ENCODE peak calls at places on chromosomes 7 and 10, in nine cellular contexts. G is SHP77 treated with DMSO at 0.1 percent for 48 hours; C is fibroblast of the aortic adventitia; O is NCI-H1092 treated with DMSO at 0.1 percent for 48 hours; R is activated CD8-positive, alpha-beta T cell treated with anti-CD3 and anti-CD28 coated beads, Interleukin-2, amount 10 ng/mL, durations not matched to agents 7 days and 5 days; M is fibroblast of lung; U is stimulated activated CD8-positive, alpha-beta memory T cell treated with anti-CD3 and anti-CD28 coated beads, Interleukin-2, amount 100 ng/mL, for 48 hours; A is naive thymus-derived CD8-positive, alpha-beta T cell; H is NCI-H748 treated with DMSO at 0.1 percent for 48 hours. Q is an unnamed sample.

GRCh38 chr10:30980951-30981616 is 50.6 kb downstream of the ZNF438 start:
- DNase-seq in U (no peak), G (no peak), A (no peak), O (peak), C (peak), R (no peak), M (peak), H (no peak), Q (no peak)

GRCh38 chr7:31695856-31696255 is 8.8 kb downstream of the PPP1R17 start:
- DNase-seq in A (no peak), U (no peak), O (no peak), M (no peak), R (no peak), H (no peak), C (no peak), G (no peak), Q (no peak)

GRCh38 chr10:98528166-98528784 is 81.5 kb upstream of the HPS1 start:
- DNase-seq in U (no peak), M (peak), O (peak), G (no peak), R (no peak), A (no peak), H (no peak), C (no peak), Q (no peak)

GRCh38 chr10:62284221-62284620 is 15.6 kb upstream of the RTKN2 start:
- DNase-seq in A (no peak), M (no peak), C (no peak), U (no peak), H (no peak), R (no peak), G (no peak), O (no peak), Q (no peak)

GRCh38 chr7:40244226-40244625 is 109.4 kb downstream of the SUGCT start:
- DNase-seq in G (no peak), O (no peak), C (no peak), M (no peak), R (no peak), A (no peak), U (no peak), H (no peak), Q (no peak)

GRCh38 chr10:59977486-59977885 is 71.1 kb upstream of the CCDC6 start:
- DNase-seq in C (no peak), U (no peak), H (no peak), M (peak), R (no peak), G (no peak), A (no peak), O (no peak), Q (no peak)

GRCh38 chr10:126904493-126904806 is 778 bp upstream of the DOCK1 start:
- DNase-seq in H (no peak), R (no peak), C (no peak), O (no peak), M (no peak), A (no peak), G (no peak), U (no peak), Q (no peak)

GRCh38 chr7:63900394-63901203 is 98.0 kb upstream of the ZNF722 start:
- DNase-seq in M (no peak), C (no peak), U (peak), O (peak), A (peak), H (peak), G (peak), R (peak), Q (peak)

GRCh38 chr10:75663947-75664664 is 232.7 kb downstream of the LRMDA start:
- DNase-seq in G (no peak), U (no peak), O (no peak), R (no peak), H (no peak), A (no peak), C (peak), M (peak), Q (no peak)

GRCh38 chr10:75098902-75099673 is 12.4 kb upstream of the SAMD8 start:
- DNase-seq in H (no peak), M (no peak), G (no peak), O (no peak), A (no peak), R (no peak), C (no peak), U (no peak), Q (no peak)

GRCh38 chr7:122550545-122550944 is 148.4 kb downstream of the RNF133 start:
- DNase-seq in R (no peak), O (peak), H (peak), M (peak), U (no peak), G (no peak), A (no peak), C (peak), Q (no peak)

GRCh38 chr7:151003572-151003971 is 12.8 kb downstream of the NOS3 start:
- DNase-seq in O (peak), A (no peak), H (peak), G (peak), C (no peak), M (no peak), R (no peak), U (no peak), Q (no peak)

GRCh38 chr10:110903280-110904278 is 15.4 kb downstream of the BBIP1 start:
- DNase-seq in A (no peak), R (no peak), U (no peak), M (no peak), G (no peak), C (peak), H (no peak), O (no peak), Q (no peak)

GRCh38 chr7:102306916-102307677 is 20.4 kb downstream of the SH2B2 start:
- DNase-seq in H (peak), O (no peak), C (no peak), M (peak), R (peak), U (no peak), A (no peak), G (no peak), Q (peak)

GRCh38 chr7:93442478-93443224 is 131.9 kb downstream of the CALCR start:
- DNase-seq in M (peak), H (peak), C (peak), A (no peak), R (peak), G (no peak), U (no peak), O (no peak), Q (peak)

GRCh38 chr10:50322075-50322474 is 70.8 kb upstream of the ASAH2 start:
- DNase-seq in U (no peak), M (peak), A (no peak), O (no peak), G (no peak), C (peak), R (no peak), H (no peak), Q (no peak)

GRCh38 chr7:46854958-46855473 is 726.9 kb downstream of the TNS3 start:
- DNase-seq in O (no peak), R (no peak), A (no peak), H (no peak), U (no peak), M (peak), C (peak), G (no peak), Q (no peak)

Q was measured in DND-41.